ENCODE peak calls at places on chromosome 15, in six cellular contexts. E is left cardiac atrium, C is AG04450, V is WERI-Rb-1, N is NCI-H460, Q is Ammon's horn. P is an unnamed sample.

GRCh38 chr15:42879390-42879912 is 41.1 kb downstream of the TTBK2 start:
- DNase-seq in E (no peak), C (no peak), V (no peak), N (no peak), Q (no peak), P (no peak)

GRCh38 chr15:92819312-92820232 is 80.6 kb upstream of the CHD2 start:
- DNase-seq in E (no peak), C (no peak), V (no peak), N (no peak), Q (peak), P (no peak)

GRCh38 chr15:62932436-62932835 is 110.1 kb upstream of the TPM1 start:
- DNase-seq in E (no peak), C (peak), V (no peak), N (no peak), Q (no peak), P (no peak)

GRCh38 chr15:99956820-99957641 is 223.8 kb upstream of the LYSMD4 start:
- DNase-seq in E (no peak), C (no peak), V (no peak), N (no peak), Q (no peak), P (no peak)

GRCh38 chr15:83905874-83906273 is 252.0 kb downstream of the ADAMTSL3 start:
- DNase-seq in E (no peak), C (no peak), V (no peak), N (no peak), Q (no peak), P (no peak)

GRCh38 chr15:60713096-60714084 is 234.4 kb upstream of the ICE2 start:
- DNase-seq in E (peak), C (peak), V (no peak), N (no peak), Q (peak), P (no peak)

GRCh38 chr15:85749261-85750151 is 45.2 kb downstream of the KLHL25 start:
- DNase-seq in E (peak), C (no peak), V (no peak), N (no peak), Q (no peak), P (no peak)

GRCh38 chr15:66921319-66921718 is 144.1 kb upstream of the SMAD3 start:
- DNase-seq in E (no peak), C (no peak), V (no peak), N (no peak), Q (peak), P (no peak)

GRCh38 chr15:78244101-78244500 is 9.7 kb upstream of the ACSBG1 start:
- DNase-seq in E (no peak), C (no peak), V (no peak), N (no peak), Q (no peak), P (no peak)

GRCh38 chr15:79436037-79436780 is 4.1 kb downstream of the MINAR1 start:
- DNase-seq in E (no peak), C (no peak), V (no peak), N (no peak), Q (no peak), P (no peak)

GRCh38 chr15:63043391-63044076 is 987 bp downstream of the TPM1 start:
- DNase-seq in E (peak), C (no peak), V (peak), N (no peak), Q (no peak), P (no peak)